ENCODE peak calls at places on chromosome 14, in nine cellular contexts. Z, L, K, W, H, U, P, J and O are unnamed samples.
A peak's percentile ranks its signal among the peaks of the same experiment; 100 is the strongest.

GRCh38 chr14:68510951-68511726 is 281.7 kb downstream of the ZFP36L1 start:
- DNase-seq in Z (no peak), L (no peak), K (no peak), W (no peak), H (no peak), U (no peak), P (no peak), J (no peak), O (no peak)

GRCh38 chr14:102986810-102987579 is 64.5 kb downstream of the AMN start:
- DNase-seq in Z (no peak), L (no peak), K (no peak), W (no peak), H (no peak), U (no peak), P (peak; percentile 99), J (no peak), O (no peak)

GRCh38 chr14:61562321-61563161 is 132.8 kb upstream of the HIF1A start:
- DNase-seq in Z (peak; percentile 97), L (peak; percentile 14), K (peak; percentile 77), W (peak; percentile 91), H (peak; percentile 100), U (no peak), P (peak; percentile 100), J (no peak), O (no peak)

GRCh38 chr14:64507376-64508156 is 3.0 kb downstream of the ZBTB1 start:
- DNase-seq in Z (no peak), L (no peak), K (peak; percentile 28), W (peak; percentile 33), H (no peak), U (no peak), P (peak; percentile 78), J (no peak), O (peak; percentile 35)

GRCh38 chr14:100407376-100408102 is 84.4 kb downstream of the SLC25A47 start:
- DNase-seq in Z (no peak), L (no peak), K (no peak), W (no peak), H (no peak), U (no peak), P (no peak), J (no peak), O (no peak)

GRCh38 chr14:63713765-63714164 is 14.1 kb downstream of the SGPP1 start:
- DNase-seq in Z (peak; percentile 66), L (no peak), K (peak; percentile 12), W (no peak), H (no peak), U (no peak), P (peak; percentile 69), J (no peak), O (no peak)

GRCh38 chr14:48536318-48536717 is 860.9 kb upstream of the MDGA2 start:
- DNase-seq in Z (no peak), L (no peak), K (no peak), W (no peak), H (no peak), U (no peak), P (no peak), J (no peak), O (no peak)

GRCh38 chr14:68921666-68922065 is 57.4 kb downstream of the ACTN1 start:
- DNase-seq in Z (no peak), L (no peak), K (no peak), W (no peak), H (no peak), U (no peak), P (no peak), J (no peak), O (no peak)

GRCh38 chr14:65226824-65227604 is 124.7 kb upstream of the MAX start:
- DNase-seq in Z (no peak), L (no peak), K (no peak), W (no peak), H (no peak), U (no peak), P (no peak), J (peak; percentile 36), O (no peak)

GRCh38 chr14:99966912-99967311 is 98.3 kb upstream of the EVL start:
- DNase-seq in Z (no peak), L (no peak), K (no peak), W (no peak), H (no peak), U (no peak), P (no peak), J (no peak), O (no peak)

GRCh38 chr14:80770114-80770917 is 171.2 kb downstream of the CEP128 start:
- DNase-seq in Z (no peak), L (no peak), K (no peak), W (no peak), H (no peak), U (no peak), P (no peak), J (no peak), O (no peak)

GRCh38 chr14:51219473-51220448 is 20.3 kb upstream of the TMX1 start:
- DNase-seq in Z (no peak), L (peak; percentile 55), K (no peak), W (peak; percentile 16), H (no peak), U (no peak), P (no peak), J (no peak), O (no peak)

GRCh38 chr14:33114331-33114730 is 175.7 kb downstream of the NPAS3 start:
- DNase-seq in Z (no peak), L (no peak), K (no peak), W (no peak), H (no peak), U (no peak), P (no peak), J (no peak), O (no peak)

GRCh38 chr14:100688598-100689499 is 37.8 kb upstream of the DLK1 start:
- DNase-seq in Z (peak; percentile 11), L (peak; percentile 18), K (peak; percentile 79), W (peak; percentile 34), H (no peak), U (no peak), P (peak; percentile 48), J (no peak), O (no peak)

GRCh38 chr14:75982724-75983358 is 1.0 kb upstream of the TGFB3 start:
- DNase-seq in Z (no peak), L (peak; percentile 72), K (peak; percentile 47), W (no peak), H (no peak), U (peak; percentile 87), P (peak; percentile 14), J (peak; percentile 77), O (no peak)

GRCh38 chr14:51395361-51395849 is 155.4 kb downstream of the TMX1 start:
- DNase-seq in Z (peak; percentile 87), L (no peak), K (peak; percentile 23), W (no peak), H (no peak), U (no peak), P (peak; percentile 95), J (no peak), O (no peak)

GRCh38 chr14:54410215-54410614 is 13.4 kb downstream of the CDKN3 start:
- DNase-seq in Z (no peak), L (no peak), K (no peak), W (no peak), H (no peak), U (no peak), P (no peak), J (no peak), O (no peak)

GRCh38 chr14:22391908-22392307 is 197.1 kb downstream of the DAD1 start:
- DNase-seq in Z (no peak), L (peak; percentile 78), K (peak; percentile 8), W (peak; percentile 67), H (no peak), U (no peak), P (peak; percentile 60), J (peak; percentile 26), O (no peak)

GRCh38 chr14:103476065-103476464 is 46.6 kb downstream of the CKB start:
- DNase-seq in Z (no peak), L (no peak), K (no peak), W (no peak), H (no peak), U (no peak), P (no peak), J (no peak), O (no peak)

GRCh38 chr14:67704484-67705089 is 2.9 kb downstream of the RDH12 start:
- DNase-seq in Z (no peak), L (peak; percentile 83), K (peak; percentile 6), W (peak; percentile 43), H (no peak), U (no peak), P (peak; percentile 54), J (peak; percentile 37), O (peak; percentile 26)

GRCh38 chr14:67577909-67578749 is 21.9 kb downstream of the PIGH start:
- DNase-seq in Z (no peak), L (no peak), K (no peak), W (no peak), H (no peak), U (no peak), P (no peak), J (no peak), O (no peak)

GRCh38 chr14:77301103-77301502 is 19.6 kb downstream of the POMT2 start:
- DNase-seq in Z (no peak), L (peak; percentile 82), K (peak; percentile 32), W (peak; percentile 64), H (no peak), U (no peak), P (peak; percentile 52), J (peak; percentile 68), O (peak; percentile 60)

GRCh38 chr14:64340560-64341196 is 46.5 kb upstream of the ESR2 start:
- DNase-seq in Z (no peak), L (no peak), K (no peak), W (no peak), H (no peak), U (no peak), P (no peak), J (no peak), O (no peak)

GRCh38 chr14:52349731-52350130 is 35.6 kb downstream of the PTGER2 start:
- DNase-seq in Z (no peak), L (no peak), K (no peak), W (no peak), H (no peak), U (no peak), P (no peak), J (no peak), O (peak; percentile 47)

GRCh38 chr14:54627325-54627717 is 60.4 kb downstream of the SAMD4A start:
- DNase-seq in Z (no peak), L (no peak), K (no peak), W (no peak), H (no peak), U (no peak), P (no peak), J (no peak), O (no peak)

GRCh38 chr14:91872517-91873470 is 5.5 kb upstream of the TC2N start:
- DNase-seq in Z (no peak), L (peak; percentile 55), K (no peak), W (no peak), H (no peak), U (no peak), P (peak; percentile 13), J (no peak), O (no peak)

GRCh38 chr14:56979961-56980360 is 169.7 kb upstream of the OTX2 start:
- DNase-seq in Z (no peak), L (no peak), K (no peak), W (peak; percentile 1), H (peak; percentile 7), U (no peak), P (no peak), J (no peak), O (no peak)

GRCh38 chr14:90355540-90356518 is 24.1 kb upstream of the NRDE2 start:
- DNase-seq in Z (no peak), L (no peak), K (no peak), W (no peak), H (no peak), U (no peak), P (no peak), J (no peak), O (no peak)

GRCh38 chr14:60204104-60204842 is 39.1 kb upstream of the DHRS7 start:
- DNase-seq in Z (no peak), L (no peak), K (no peak), W (no peak), H (no peak), U (no peak), P (no peak), J (no peak), O (no peak)

GRCh38 chr14:99509871-99510555 is 28.8 kb downstream of the CCNK start:
- DNase-seq in Z (no peak), L (no peak), K (no peak), W (no peak), H (no peak), U (no peak), P (no peak), J (no peak), O (no peak)

GRCh38 chr14:23405096-23405495 is 3.0 kb downstream of the MYH6 start:
- DNase-seq in Z (no peak), L (no peak), K (no peak), W (no peak), H (no peak), U (no peak), P (no peak), J (no peak), O (no peak)